ENCODE peak calls at places on chromosome 14, in nine cellular contexts. P, C, F, O, S, B, Y, V and X are unnamed samples.

GRCh38 chr14:61752626-61753025 is 9.6 kb upstream of the SNAPC1 start:
- DNase-seq in P (peak; percentile 52), C (no peak), F (no peak), O (no peak), S (peak; percentile 71), B (no peak), Y (no peak), V (no peak), X (no peak)

GRCh38 chr14:94472842-94473241 is 3.2 kb downstream of the SERPINA9 start:
- DNase-seq in P (no peak), C (no peak), F (no peak), O (no peak), S (no peak), B (no peak), Y (no peak), V (no peak), X (no peak)

GRCh38 chr14:104248203-104249055 is 110.0 kb downstream of the KIF26A start:
- DNase-seq in P (no peak), C (no peak), F (peak; percentile 16), O (no peak), S (no peak), B (no peak), Y (no peak), V (no peak), X (no peak)

GRCh38 chr14:25049127-25049558 is 804 bp downstream of the STXBP6 start:
- DNase-seq in P (no peak), C (no peak), F (no peak), O (no peak), S (peak; percentile 5), B (no peak), Y (no peak), V (no peak), X (no peak)

GRCh38 chr14:73168274-73168673 is 32.0 kb downstream of the PSEN1 start:
- DNase-seq in P (no peak), C (no peak), F (no peak), O (no peak), S (no peak), B (no peak), Y (peak; percentile 77), V (no peak), X (no peak)

GRCh38 chr14:50766338-50766886 is 64.5 kb downstream of the NIN start:
- DNase-seq in P (peak; percentile 61), C (no peak), F (no peak), O (no peak), S (peak; percentile 86), B (no peak), Y (no peak), V (no peak), X (no peak)

GRCh38 chr14:77849711-77850110 is 49.8 kb downstream of the ADCK1 start:
- DNase-seq in P (peak; percentile 66), C (no peak), F (no peak), O (no peak), S (peak; percentile 64), B (no peak), Y (no peak), V (no peak), X (no peak)

GRCh38 chr14:38900887-38901286 is 202.1 kb downstream of the SEC23A start:
- DNase-seq in P (no peak), C (no peak), F (no peak), O (no peak), S (no peak), B (no peak), Y (no peak), V (no peak), X (no peak)

GRCh38 chr14:36657409-36658090 is 4.1 kb upstream of the PAX9 start:
- DNase-seq in P (no peak), C (no peak), F (no peak), O (no peak), S (no peak), B (no peak), Y (no peak), V (no peak), X (no peak)

GRCh38 chr14:69013943-69014782 is 35.1 kb upstream of the ACTN1 start:
- DNase-seq in P (no peak), C (peak; percentile 53), F (peak; percentile 95), O (no peak), S (peak; percentile 70), B (peak; percentile 86), Y (no peak), V (no peak), X (no peak)

GRCh38 chr14:97010491-97011160 is 213.4 kb downstream of the VRK1 start:
- DNase-seq in P (no peak), C (no peak), F (no peak), O (no peak), S (no peak), B (no peak), Y (peak; percentile 37), V (no peak), X (no peak)

GRCh38 chr14:61620130-61620946 is 75.0 kb upstream of the HIF1A start:
- DNase-seq in P (peak; percentile 58), C (no peak), F (no peak), O (peak; percentile 23), S (peak; percentile 98), B (no peak), Y (no peak), V (no peak), X (no peak)